ENCODE peak calls at places on chromosomes 2 and 18, in eight cellular contexts. S is uterus, I is mesendoderm, C is tibial nerve, W is body of pancreas, D is fibroblast of lung, N is SJSA1, V is mesenchymal stem cell. B is an unnamed sample.

GRCh38 chr2:21803550-21803949 is 679.8 kb downstream of the TDRD15 start:
- DNase-seq in D (no peak), V (no peak), I (no peak), S (no peak), N (no peak), C (no peak), W (no peak), B (no peak)

GRCh38 chr18:54392621-54393023 is 34.9 kb downstream of the C18orf54 start:
- DNase-seq in I (peak; percentile 74), D (peak; percentile 54), N (no peak), C (no peak), S (no peak), W (no peak), V (peak; percentile 72), B (no peak)

GRCh38 chr2:162537651-162538050 is 193.7 kb downstream of the GCA start:
- DNase-seq in I (no peak), N (no peak), C (no peak), S (no peak), V (peak; percentile 47), D (peak; percentile 65), W (no peak), B (no peak)

GRCh38 chr2:240952496-240953246 is 45.7 kb upstream of the SNED1 start:
- DNase-seq in W (no peak), V (no peak), C (peak; percentile 7), S (no peak), I (no peak), D (no peak), N (peak; percentile 35), B (no peak)

GRCh38 chr2:45241061-45241561 is 231.9 kb upstream of the SIX2 start:
- DNase-seq in C (no peak), W (no peak), D (peak; percentile 61), V (no peak), N (peak; percentile 8), S (no peak), I (no peak), B (no peak)

GRCh38 chr18:70469916-70470315 is 181.1 kb downstream of the SOCS6 start:
- DNase-seq in D (peak; percentile 63), V (no peak), I (peak; percentile 21), W (no peak), C (no peak), S (no peak), N (no peak), B (no peak)

GRCh38 chr18:78703297-78703696 is 276.3 kb upstream of the SALL3 start:
- DNase-seq in C (no peak), W (no peak), V (no peak), S (no peak), N (no peak), D (no peak), I (no peak), B (no peak)

GRCh38 chr2:237486334-237486818 is 675 bp upstream of the MLPH start:
- DNase-seq in C (no peak), S (no peak), W (no peak), I (peak; percentile 50), V (peak; percentile 56), D (peak; percentile 48), N (no peak), B (no peak)

GRCh38 chr2:204967199-204967995 is 422.1 kb downstream of the PARD3B start:
- DNase-seq in D (peak; percentile 6), V (no peak), S (no peak), C (no peak), I (peak; percentile 24), W (peak; percentile 3), N (no peak), B (no peak)

GRCh38 chr18:2471523-2471922 is 99.8 kb downstream of the METTL4 start:
- DNase-seq in V (no peak), S (no peak), W (no peak), I (no peak), C (no peak), D (no peak), N (no peak), B (no peak)

GRCh38 chr2:68141875-68142274 is 15.8 kb upstream of the PNO1 start:
- DNase-seq in V (no peak), N (no peak), W (no peak), D (no peak), C (no peak), S (no peak), I (no peak), B (no peak)

GRCh38 chr2:95310211-95310610 is 13.1 kb downstream of the KCNIP3 start:
- DNase-seq in D (no peak), V (no peak), I (no peak), C (no peak), S (no peak), N (no peak), W (no peak), B (no peak)

GRCh38 chr2:119282966-119283511 is 59.4 kb downstream of the STEAP3 start:
- DNase-seq in I (no peak), S (no peak), D (no peak), N (no peak), C (no peak), W (peak; percentile 34), V (no peak), B (no peak)
- H3K27ac ChIP-seq in I (no peak overlapping the region), S (no peak overlapping the region), D (no peak overlapping the region), N (no peak overlapping the region), C (no peak overlapping the region), W (no peak overlapping the region), V (no peak overlapping the region), B (no peak overlapping the region)

DNA sequence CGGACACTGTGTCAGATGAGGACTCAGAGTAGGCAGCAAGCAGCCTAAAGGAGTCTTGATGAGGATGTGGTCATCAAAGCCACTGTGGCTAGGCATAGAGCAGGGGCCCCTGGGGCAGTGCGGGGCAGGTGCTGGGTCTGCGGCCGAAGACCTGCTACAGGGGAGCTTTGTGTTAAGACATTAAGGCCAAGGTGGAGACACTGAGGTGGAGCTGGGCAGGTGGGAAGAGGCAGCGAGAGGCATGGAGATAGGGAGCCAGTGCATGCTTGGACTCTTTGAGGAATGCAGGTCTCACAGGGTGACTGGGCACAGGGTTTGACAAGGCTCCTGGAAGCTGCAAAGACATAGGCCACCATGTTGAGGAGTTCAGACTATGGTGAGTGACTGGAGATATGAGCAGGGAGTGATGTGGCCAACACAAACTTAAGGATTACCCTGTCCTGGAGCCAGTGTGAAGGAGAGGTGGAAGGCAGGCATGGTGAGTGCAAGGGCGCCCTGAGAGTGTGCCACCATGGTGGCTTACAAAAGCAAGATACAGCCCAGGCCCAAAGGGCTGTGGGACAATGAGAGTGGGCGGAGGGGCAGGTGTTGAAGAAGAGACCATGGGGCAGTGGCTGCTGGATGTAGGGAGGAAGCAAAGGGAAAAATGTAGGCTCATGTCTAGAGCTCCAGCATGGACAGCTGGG is 450.9 kb upstream of the HS6ST1 start:
- DNase-seq in V (no peak), W (no peak), I (no peak), S (no peak), C (no peak), D (no peak), N (no peak), B (peak; percentile 1)
- H3K4me3 ChIP-seq in V (no peak overlapping the region), W (no peak overlapping the region), I (no peak overlapping the region), S (no peak overlapping the region), C (no peak overlapping the region), D (no peak overlapping the region), N (no peak overlapping the region), B (no peak overlapping the region)

GRCh38 chr2:235613671-235614070 is 119.8 kb downstream of the AGAP1 start:
- DNase-seq in D (no peak), N (no peak), W (no peak), V (no peak), S (no peak), C (no peak), I (no peak), B (no peak)
- H3K27ac ChIP-seq in D (no peak overlapping the region), N (no peak overlapping the region), W (no peak overlapping the region), V (no peak overlapping the region), S (no peak overlapping the region), C (no peak overlapping the region), I (no peak overlapping the region), B (no peak overlapping the region)

GRCh38 chr18:35389095-35389618 is 12.0 kb upstream of the ZNF396 start:
- DNase-seq in N (no peak), S (no peak), D (peak; percentile 89), I (no peak), V (peak; percentile 54), C (no peak), W (no peak), B (no peak)
- H3K4me3 ChIP-seq in N (no peak overlapping the region), S (no peak overlapping the region), D (peak overlapping the region; percentile 3), I (no peak overlapping the region), V (no peak overlapping the region), C (no peak overlapping the region), W (no peak overlapping the region), B (no peak overlapping the region)

DNA sequence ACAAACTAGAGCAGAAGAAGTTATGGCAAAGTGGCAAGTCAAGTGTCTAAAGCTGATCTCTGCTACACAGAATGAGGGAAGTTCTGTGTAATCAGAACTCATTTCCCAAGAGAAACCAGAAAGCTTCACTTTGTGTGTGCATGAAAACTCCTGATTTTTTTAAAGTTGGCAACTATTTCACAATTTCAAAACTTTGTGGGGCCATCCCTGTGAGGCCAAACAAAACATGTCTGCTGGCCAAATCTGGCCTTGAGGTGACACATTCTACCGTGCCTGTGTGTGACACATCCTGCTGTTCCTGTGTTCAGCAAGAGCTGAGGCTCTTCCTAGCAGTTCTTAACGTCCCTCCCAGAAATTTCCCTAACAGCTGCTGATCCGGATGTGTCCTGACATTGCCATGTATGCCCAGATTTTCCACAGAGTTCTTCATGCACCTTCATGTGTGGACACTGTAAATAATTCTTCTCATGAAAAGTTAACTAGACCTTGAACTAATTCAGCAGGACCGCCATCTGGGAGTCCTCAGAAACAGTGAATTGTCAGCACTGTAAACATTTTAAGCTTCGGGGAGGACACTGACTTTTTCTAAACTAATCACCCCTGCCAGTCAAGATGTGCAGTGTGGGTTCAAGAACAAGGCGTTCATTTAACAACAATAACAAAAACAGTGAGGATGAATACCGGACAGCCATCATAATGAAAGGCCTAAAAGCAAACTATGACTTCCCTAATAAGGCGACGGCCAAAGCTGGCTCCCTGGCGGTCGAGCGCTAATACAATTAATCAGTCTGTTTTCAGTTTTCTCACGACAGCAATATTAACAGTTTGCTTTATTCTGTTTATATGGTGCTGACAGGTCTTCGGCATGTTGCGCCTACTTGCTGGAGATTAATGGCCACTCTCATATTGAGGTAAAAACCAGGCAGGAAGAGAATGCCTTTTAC is 98.9 kb downstream of the PLEKHM3 start:
- DNase-seq in D (peak; percentile 78), N (no peak), C (no peak), V (peak; percentile 94), I (peak; percentile 25), W (peak; percentile 77), S (peak; percentile 46), B (no peak)
- H3K27ac ChIP-seq in D (no peak overlapping the region), N (no peak overlapping the region), C (no peak overlapping the region), V (no peak overlapping the region), I (no peak overlapping the region), W (peak overlapping the region; percentile 64), S (peak overlapping the region; percentile 74), B (no peak overlapping the region)

B was measured in DND-41.